ENCODE peak calls at places on chromosomes 6 and 20, in five cellular contexts. One of them, this sample, is unnamed. For H3K27me3, the result is how much of the 10 kb centered on the place peaks cover.

GRCh38 chr20:1300083-1300840 is 28.7 kb downstream of the SDCBP2 start:
- DNase-seq in foreskin keratinocyte: no peak
- DNase-seq in K562: no peak
- DNase-seq in Caco-2: no peak
- DNase-seq in ascending aorta: no peak
- DNase-seq in this sample: no peak

GRCh38 chr6:139135578-139136545 is 982 bp downstream of the HECA start:
- DNase-seq in K562: peak
- DNase-seq in ascending aorta: peak
- DNase-seq in Caco-2: peak
- DNase-seq in foreskin keratinocyte: no peak
- DNase-seq in this sample: peak

GRCh38 chr6:27553123-27553904 is 80.4 kb upstream of the ZNF184 start:
- DNase-seq in Caco-2: no peak
- DNase-seq in foreskin keratinocyte: peak
- DNase-seq in ascending aorta: no peak
- DNase-seq in K562: peak
- DNase-seq in this sample: no peak

GRCh38 chr20:50379049-50379990 is 130.9 kb upstream of the PTPN1 start:
- DNase-seq in foreskin keratinocyte: no peak
- DNase-seq in ascending aorta: peak
- DNase-seq in K562: no peak
- DNase-seq in Caco-2: no peak
- DNase-seq in this sample: no peak

GRCh38 chr6:80543598-80544181 is 437.2 kb downstream of the BCKDHB start:
- DNase-seq in foreskin keratinocyte: peak
- DNase-seq in ascending aorta: no peak
- DNase-seq in K562: no peak
- DNase-seq in Caco-2: peak
- DNase-seq in this sample: no peak

GRCh38 chr6:49626811-49627210 is 9.8 kb downstream of the RHAG start:
- DNase-seq in ascending aorta: no peak
- DNase-seq in foreskin keratinocyte: no peak
- DNase-seq in K562: no peak
- DNase-seq in Caco-2: no peak
- DNase-seq in this sample: no peak

GRCh38 chr6:159513074-159513473 is 180.0 kb downstream of the SOD2 start:
- DNase-seq in ascending aorta: no peak
- DNase-seq in K562: no peak
- DNase-seq in foreskin keratinocyte: no peak
- DNase-seq in Caco-2: no peak
- DNase-seq in this sample: no peak

GRCh38 chr20:34536798-34537394 is 20.7 kb downstream of the DYNLRB1 start:
- DNase-seq in Caco-2: peak
- DNase-seq in ascending aorta: no peak
- DNase-seq in K562: peak
- DNase-seq in foreskin keratinocyte: no peak
- DNase-seq in this sample: peak

GRCh38 chr6:154995241-154996162 is at the start of gene TIAM2:
- DNase-seq in foreskin keratinocyte: no peak
- DNase-seq in K562: no peak
- DNase-seq in ascending aorta: no peak
- DNase-seq in Caco-2: peak
- DNase-seq in this sample: no peak

GRCh38 chr20:10419550-10420133 is 14.4 kb downstream of the MKKS start:
- DNase-seq in ascending aorta: no peak
- DNase-seq in foreskin keratinocyte: peak
- DNase-seq in K562: no peak
- DNase-seq in Caco-2: no peak
- DNase-seq in this sample: no peak

GRCh38 chr6:143674466-143675114 is 3.2 kb upstream of the PHACTR2 start:
- DNase-seq in Caco-2: no peak
- DNase-seq in ascending aorta: no peak
- DNase-seq in K562: no peak
- DNase-seq in foreskin keratinocyte: no peak
- DNase-seq in this sample: no peak

GRCh38 chr20:38883081-38883980 is 42.9 kb upstream of the FAM83D start:
- DNase-seq in Caco-2: no peak
- DNase-seq in ascending aorta: no peak
- DNase-seq in foreskin keratinocyte: no peak
- DNase-seq in K562: no peak
- DNase-seq in this sample: no peak

GRCh38 chr6:47044418-47044817 is 2.3 kb upstream of the ADGRF1 start:
- DNase-seq in foreskin keratinocyte: peak
- DNase-seq in Caco-2: no peak
- DNase-seq in ascending aorta: no peak
- DNase-seq in K562: no peak
- DNase-seq in this sample: no peak

GRCh38 chr6:21158873-21159272 is 434.7 kb upstream of the SOX4 start:
- DNase-seq in ascending aorta: no peak
- DNase-seq in foreskin keratinocyte: no peak
- DNase-seq in Caco-2: no peak
- DNase-seq in K562: no peak
- DNase-seq in this sample: no peak

GRCh38 chr6:105985816-105986632 is 100.1 kb upstream of the PRDM1 start:
- DNase-seq in K562: no peak
- DNase-seq in Caco-2: no peak
- DNase-seq in foreskin keratinocyte: no peak
- DNase-seq in ascending aorta: no peak
- DNase-seq in this sample: no peak

GRCh38 chr6:130513770-130514169 is 148.0 kb downstream of the TMEM200A start:
- DNase-seq in K562: peak
- DNase-seq in foreskin keratinocyte: peak
- DNase-seq in Caco-2: no peak
- DNase-seq in ascending aorta: no peak
- DNase-seq in this sample: peak

GRCh38 chr6:145294942-145295341 is 440.4 kb downstream of the EPM2A start:
- DNase-seq in foreskin keratinocyte: no peak
- DNase-seq in Caco-2: no peak
- DNase-seq in K562: no peak
- DNase-seq in ascending aorta: no peak
- DNase-seq in this sample: no peak

GRCh38 chr6:12137480-12137879 is 125.4 kb downstream of the HIVEP1 start:
- DNase-seq in Caco-2: no peak
- DNase-seq in foreskin keratinocyte: no peak
- DNase-seq in K562: peak
- DNase-seq in ascending aorta: no peak
- DNase-seq in this sample: no peak

GRCh38 chr20:50351541-50351940 is 158.6 kb upstream of the PTPN1 start:
- DNase-seq in ascending aorta: no peak
- DNase-seq in foreskin keratinocyte: no peak
- DNase-seq in Caco-2: no peak
- DNase-seq in K562: no peak
- DNase-seq in this sample: no peak

GRCh38 chr6:138691595-138692057 is 81.9 kb upstream of the CCDC28A start:
- DNase-seq in foreskin keratinocyte: peak
- DNase-seq in Caco-2: peak
- DNase-seq in K562: no peak
- DNase-seq in ascending aorta: no peak
- DNase-seq in this sample: no peak

GRCh38 chr6:7819641-7820040 is 90.9 kb downstream of the TXNDC5 start:
- DNase-seq in K562: no peak
- DNase-seq in ascending aorta: no peak
- DNase-seq in Caco-2: no peak
- DNase-seq in foreskin keratinocyte: no peak
- DNase-seq in this sample: no peak

GRCh38 chr6:23454090-23454998 is 671.7 kb upstream of the NRSN1 start:
- DNase-seq in ascending aorta: no peak
- DNase-seq in foreskin keratinocyte: peak
- DNase-seq in K562: no peak
- DNase-seq in Caco-2: no peak
- DNase-seq in this sample: no peak

GRCh38 chr6:45474376-45474775 is 96.6 kb upstream of the SUPT3H start:
- DNase-seq in foreskin keratinocyte: no peak
- DNase-seq in ascending aorta: no peak
- DNase-seq in K562: no peak
- DNase-seq in Caco-2: no peak
- DNase-seq in this sample: no peak

GRCh38 chr6:167661456-167662103 is 165.1 kb upstream of the AFDN start:
- DNase-seq in K562: no peak
- DNase-seq in Caco-2: no peak
- DNase-seq in foreskin keratinocyte: no peak
- DNase-seq in ascending aorta: no peak
- DNase-seq in this sample: no peak

GRCh38 chr20:26163890-26164289 is 467.2 kb upstream of the ZNF337 start:
- DNase-seq in K562: no peak
- DNase-seq in ascending aorta: no peak
- DNase-seq in foreskin keratinocyte: peak
- DNase-seq in Caco-2: no peak
- DNase-seq in this sample: no peak

DNA sequence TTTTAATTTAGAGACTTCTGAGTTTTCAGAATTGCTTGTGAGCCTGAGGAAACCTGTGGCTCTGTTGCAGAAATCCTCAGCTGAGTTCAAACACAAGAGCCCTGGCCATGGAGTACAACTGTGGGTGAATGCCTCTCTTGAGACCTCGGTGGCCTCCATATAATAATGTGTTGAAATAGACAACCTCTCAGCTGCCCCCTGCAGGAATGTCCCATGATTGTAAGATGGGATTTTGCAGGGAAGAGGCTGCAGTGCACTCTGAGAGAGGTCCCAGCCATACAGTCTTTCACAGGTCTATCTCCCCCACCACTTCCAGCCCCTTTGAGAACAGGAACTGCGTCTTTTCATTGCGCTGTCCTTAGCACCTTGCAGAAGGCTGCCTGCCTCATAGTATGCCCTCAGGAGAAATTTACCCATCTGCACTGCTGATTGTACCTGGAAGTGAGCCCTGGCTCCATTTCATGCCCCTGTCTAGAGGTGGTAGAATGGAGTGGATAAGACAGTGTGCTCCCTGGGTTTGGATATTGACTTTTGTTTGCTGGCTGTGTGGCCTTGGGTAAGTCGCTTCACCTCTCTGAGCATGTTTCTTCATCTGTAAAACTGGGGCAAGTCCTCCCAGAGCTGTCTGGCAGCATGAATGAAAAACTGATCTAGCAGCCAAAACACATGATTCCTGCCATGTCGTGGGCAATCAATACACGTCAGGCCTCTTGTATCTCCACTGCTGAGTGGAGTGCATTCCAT is 16.8 kb upstream of the CDH22 start:
- DNase-seq in foreskin keratinocyte: no peak
- DNase-seq in ascending aorta: no peak
- DNase-seq in K562: peak
- DNase-seq in Caco-2: peak
- DNase-seq in this sample: peak
- TF ChIP-seq CTCF in foreskin keratinocyte: peak
- TF ChIP-seq CTCF in ascending aorta: peak
- TF ChIP-seq CTCF in K562: peak
- TF ChIP-seq CTCF in Caco-2: peak
- TF ChIP-seq CTCF in this sample: peak

GRCh38 chr6:149918151-149918905 is 4.6 kb downstream of the RAET1G start:
- DNase-seq in Caco-2: no peak
- DNase-seq in foreskin keratinocyte: no peak
- DNase-seq in K562: no peak
- DNase-seq in ascending aorta: no peak
- DNase-seq in this sample: no peak
- H3K27me3 ChIP-seq in Caco-2: under half
- H3K27me3 ChIP-seq in foreskin keratinocyte: under half
- H3K27me3 ChIP-seq in K562: half or more
- H3K27me3 ChIP-seq in ascending aorta: under half
- H3K27me3 ChIP-seq in this sample: under half

GRCh38 chr20:4817230-4817671 is 95.5 kb downstream of the PRND start:
- DNase-seq in foreskin keratinocyte: peak
- DNase-seq in K562: peak
- DNase-seq in ascending aorta: no peak
- DNase-seq in Caco-2: peak
- DNase-seq in this sample: no peak
- TF ChIP-seq CTCF in foreskin keratinocyte: peak
- TF ChIP-seq CTCF in K562: peak
- TF ChIP-seq CTCF in ascending aorta: no peak
- TF ChIP-seq CTCF in Caco-2: no peak
- TF ChIP-seq CTCF in this sample: no peak

GRCh38 chr6:1526689-1527088 is 83.0 kb upstream of the FOXC1 start:
- DNase-seq in ascending aorta: no peak
- DNase-seq in K562: no peak
- DNase-seq in foreskin keratinocyte: no peak
- DNase-seq in Caco-2: no peak
- DNase-seq in this sample: peak

GRCh38 chr6:1524040-1524480 is 85.7 kb upstream of the FOXC1 start:
- DNase-seq in ascending aorta: no peak
- DNase-seq in K562: peak
- DNase-seq in Caco-2: peak
- DNase-seq in foreskin keratinocyte: no peak
- DNase-seq in this sample: no peak

GRCh38 chr6:1522779-1523178 is 86.9 kb upstream of the FOXC1 start:
- DNase-seq in Caco-2: no peak
- DNase-seq in foreskin keratinocyte: no peak
- DNase-seq in K562: no peak
- DNase-seq in ascending aorta: no peak
- DNase-seq in this sample: no peak

GRCh38 chr6:1527098-1527497 is 82.6 kb upstream of the FOXC1 start:
- DNase-seq in K562: no peak
- DNase-seq in ascending aorta: no peak
- DNase-seq in Caco-2: no peak
- DNase-seq in foreskin keratinocyte: no peak
- DNase-seq in this sample: peak

DNA sequence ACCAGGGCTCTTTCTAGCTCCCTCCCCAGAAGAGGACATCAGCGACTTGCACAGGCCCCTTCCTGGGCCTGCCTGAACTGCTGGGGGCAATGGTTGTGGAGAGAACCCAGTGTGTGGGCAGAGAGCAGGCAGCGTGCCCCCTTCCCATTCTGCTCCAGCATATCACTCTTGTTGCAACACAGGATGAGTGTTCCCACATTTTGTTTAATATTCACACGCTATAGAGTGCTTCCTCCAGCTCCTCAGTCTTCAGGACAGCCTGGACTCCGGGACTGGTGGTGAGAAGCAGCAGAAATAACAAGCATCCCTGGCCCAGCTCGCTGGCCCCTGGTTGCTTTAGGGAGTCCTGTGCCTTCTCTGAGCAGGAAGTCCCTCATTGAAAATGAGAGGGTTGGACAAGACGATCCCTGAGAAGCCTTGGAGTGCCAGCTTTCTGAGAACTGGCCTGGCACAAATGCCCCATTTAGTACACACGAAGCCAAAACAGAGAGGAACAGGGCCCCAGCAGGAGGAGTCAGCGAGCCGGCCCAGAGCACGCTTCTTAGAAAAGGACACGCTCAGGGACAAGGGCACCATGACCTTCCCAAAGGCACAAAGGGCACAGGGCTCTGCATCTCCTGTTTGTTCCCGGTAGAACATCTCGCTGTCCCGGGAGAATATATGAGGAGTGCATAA is 84.2 kb upstream of the FOXC1 start:
- DNase-seq in foreskin keratinocyte: no peak
- DNase-seq in ascending aorta: no peak
- DNase-seq in K562: no peak
- DNase-seq in Caco-2: no peak
- DNase-seq in this sample: no peak
- H3K27me3 ChIP-seq in foreskin keratinocyte: under half
- H3K27me3 ChIP-seq in ascending aorta: under half
- H3K27me3 ChIP-seq in K562: half or more
- H3K27me3 ChIP-seq in Caco-2: under half
- H3K27me3 ChIP-seq in this sample: under half

DNA sequence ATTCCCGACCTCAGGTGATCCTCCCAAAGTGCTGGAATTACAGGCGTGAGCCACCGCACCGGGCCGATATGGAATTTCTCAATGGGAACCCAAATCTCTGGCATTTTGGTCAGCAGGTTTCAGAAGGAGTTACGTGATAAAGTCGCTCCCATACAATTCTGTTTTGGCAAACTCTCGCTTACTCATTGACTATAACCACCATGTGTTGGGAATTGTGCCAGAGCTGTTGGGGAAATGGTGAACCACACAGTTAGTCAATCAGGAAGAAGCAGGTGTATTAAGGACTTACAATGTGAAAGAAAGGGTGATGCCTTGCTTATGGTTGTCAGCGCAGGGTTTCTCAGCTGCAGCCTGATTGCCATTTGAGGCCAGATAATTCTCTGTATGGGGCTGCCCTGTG is 410.5 kb downstream of the QKI start:
- DNase-seq in ascending aorta: no peak
- DNase-seq in K562: no peak
- DNase-seq in foreskin keratinocyte: no peak
- DNase-seq in Caco-2: no peak
- DNase-seq in this sample: no peak
- TF ChIP-seq CTCF in ascending aorta: no peak
- TF ChIP-seq CTCF in K562: no peak
- TF ChIP-seq CTCF in foreskin keratinocyte: no peak
- TF ChIP-seq CTCF in Caco-2: no peak
- TF ChIP-seq CTCF in this sample: no peak